ENCODE peak calls at places on chromosome 17, in five cellular contexts. L, K, V, B and U are unnamed samples.

GRCh38 chr17:73410586-73411329 is 99.0 kb upstream of the CDC42EP4 start:
- DNase-seq in B (no peak), K (no peak), L (no peak), V (no peak), U (no peak)

GRCh38 chr17:47844230-47844629 is 3.2 kb upstream of the SCRN2 start:
- DNase-seq in B (peak; percentile 91), V (no peak), L (peak; percentile 31), K (no peak), U (no peak)

GRCh38 chr17:9258115-9259020 is 237.1 kb downstream of the NTN1 start:
- DNase-seq in B (no peak), K (no peak), L (no peak), V (no peak), U (no peak)

GRCh38 chr17:36600936-36601302 is 464 bp upstream of the MRM1 start:
- DNase-seq in B (peak; percentile 50), K (no peak), V (no peak), L (no peak), U (no peak)

GRCh38 chr17:79831367-79832210 is 7.7 kb downstream of the CBX4 start:
- DNase-seq in V (no peak), K (peak; percentile 60), B (peak; percentile 24), L (peak; percentile 38), U (no peak)

GRCh38 chr17:72590882-72591499 is 470.2 kb downstream of the SOX9 start:
- DNase-seq in B (no peak), V (no peak), L (no peak), K (no peak), U (peak; percentile 41)

GRCh38 chr17:71320009-71320796 is 800.6 kb upstream of the SOX9 start:
- DNase-seq in K (no peak), B (no peak), L (no peak), V (no peak), U (no peak)

GRCh38 chr17:50426814-50427787 is 1.1 kb downstream of the ACSF2 start:
- DNase-seq in V (peak; percentile 30), L (peak; percentile 31), B (peak; percentile 40), K (peak; percentile 35), U (peak; percentile 48)

GRCh38 chr17:45863857-45864654 is 19.4 kb downstream of the SPPL2C start:
- DNase-seq in B (no peak), L (no peak), K (no peak), V (no peak), U (no peak)

DNA sequence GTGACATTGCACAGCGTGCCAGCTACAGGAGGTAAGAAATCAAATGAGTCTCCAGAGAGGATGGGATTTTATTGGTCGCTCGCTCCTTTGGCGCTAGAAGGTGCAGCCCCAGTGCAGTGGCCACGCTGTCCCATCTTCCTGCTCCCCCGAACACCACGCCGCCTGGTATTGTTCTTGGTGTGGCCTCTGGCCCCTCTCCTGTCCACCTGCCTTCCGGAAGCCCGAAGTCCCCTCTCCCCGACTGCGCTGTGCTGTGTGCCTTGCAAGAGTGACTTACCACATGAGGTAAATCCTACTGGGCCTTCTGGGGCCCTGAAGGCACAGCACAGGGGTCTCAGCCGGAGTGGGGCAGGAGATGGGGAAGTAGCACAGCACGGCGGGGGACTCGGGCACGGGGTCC is 58.2 kb downstream of the MARCHF10 start:
- DNase-seq in L (no peak), K (no peak), V (no peak), B (no peak), U (no peak)
- TF ChIP-seq CTCF in L (no peak), K (no peak), V (no peak), B (no peak), U (no peak)

DNA sequence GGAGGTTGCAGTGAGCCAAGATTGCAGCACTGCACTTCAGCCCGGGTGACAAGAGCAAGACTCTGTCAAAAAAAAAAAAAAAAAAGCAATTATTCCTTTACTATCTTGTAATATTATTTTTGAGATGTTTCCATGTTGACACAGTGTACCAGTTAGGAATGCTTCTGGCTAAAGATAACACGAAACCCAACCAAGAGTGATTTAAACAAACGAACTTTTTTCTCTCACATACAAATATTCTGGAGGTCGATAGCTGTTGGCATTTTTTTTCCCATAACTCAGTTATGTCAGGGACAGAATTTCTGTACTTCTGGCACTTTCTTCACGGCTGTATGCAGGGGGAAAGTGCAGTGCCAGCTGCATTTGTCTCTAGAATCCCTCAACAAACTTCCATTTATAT is 9.9 kb upstream of the PPM1D start:
- DNase-seq in K (no peak), B (no peak), V (no peak), L (no peak), U (no peak)
- H3K4me3 ChIP-seq in K (no peak overlapping the region), B (no peak overlapping the region), V (no peak overlapping the region), L (no peak overlapping the region), U (no peak overlapping the region)

GRCh38 chr17:62856594-62856993 is 48.5 kb upstream of the MARCHF10 start:
- DNase-seq in V (no peak), K (no peak), B (no peak), L (no peak), U (no peak)
- TF ChIP-seq CTCF in V (no peak), K (no peak), B (no peak), L (no peak), U (no peak)

GRCh38 chr17:67246648-67247415 is 1.8 kb upstream of the HELZ start:
- DNase-seq in B (peak; percentile 59), V (no peak), K (no peak), L (peak; percentile 42), U (peak; percentile 99)
- H3K4me3 ChIP-seq in B (peak overlapping the region; percentile 90), V (peak overlapping the region; percentile 82), K (no peak overlapping the region), L (peak overlapping the region; percentile 81), U (peak overlapping the region; percentile 86)

DNA sequence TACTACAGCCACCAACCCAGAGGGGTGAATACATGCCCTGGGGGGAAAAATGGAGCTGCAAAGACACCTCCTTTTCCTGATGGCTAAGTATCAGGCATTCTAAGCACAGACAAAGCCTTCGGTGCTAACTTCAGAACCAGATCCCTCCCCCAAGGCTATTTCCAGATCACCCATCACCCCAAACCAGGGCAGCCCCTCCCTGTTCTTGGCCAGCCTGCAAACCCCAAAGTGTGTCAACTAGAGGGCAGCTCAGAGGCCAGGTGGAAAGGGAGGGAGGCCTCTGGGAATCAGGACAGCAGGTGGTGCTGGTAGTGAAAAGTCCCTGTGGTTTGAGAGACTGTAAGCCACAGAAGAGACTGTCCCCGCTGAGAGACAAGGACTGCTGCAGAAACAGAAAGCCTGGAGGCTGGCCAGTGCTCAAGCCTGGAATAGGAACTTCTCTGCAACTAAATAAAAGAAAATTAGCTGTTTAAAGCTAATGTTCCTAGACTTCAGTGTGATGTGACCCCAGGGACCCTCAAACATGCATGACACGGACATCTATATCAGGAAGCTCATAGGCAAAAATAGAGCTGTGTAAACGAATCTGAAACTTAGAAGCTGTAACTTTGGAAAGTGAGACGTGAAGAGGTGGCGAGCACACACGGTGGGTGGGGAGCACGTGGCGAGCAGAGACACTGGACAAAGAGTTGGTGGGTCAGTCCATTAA is 9.1 kb downstream of the TUBG1 start:
- DNase-seq in V (no peak), B (peak; percentile 26), L (no peak), K (peak; percentile 19), U (peak; percentile 44)
- TF ChIP-seq CTCF in V (no peak), B (peak; percentile 27), L (no peak), K (no peak), U (peak; percentile 38)

GRCh38 chr17:76492989-76493501 is 8.2 kb downstream of the RHBDF2 start:
- DNase-seq in L (peak; percentile 87), K (peak; percentile 91), B (peak; percentile 92), V (peak; percentile 77), U (peak; percentile 71)
- H3K4me3 ChIP-seq in L (peak overlapping the region; percentile 18), K (no peak overlapping the region), B (peak overlapping the region; percentile 43), V (peak overlapping the region; percentile 9), U (no peak overlapping the region)

DNA sequence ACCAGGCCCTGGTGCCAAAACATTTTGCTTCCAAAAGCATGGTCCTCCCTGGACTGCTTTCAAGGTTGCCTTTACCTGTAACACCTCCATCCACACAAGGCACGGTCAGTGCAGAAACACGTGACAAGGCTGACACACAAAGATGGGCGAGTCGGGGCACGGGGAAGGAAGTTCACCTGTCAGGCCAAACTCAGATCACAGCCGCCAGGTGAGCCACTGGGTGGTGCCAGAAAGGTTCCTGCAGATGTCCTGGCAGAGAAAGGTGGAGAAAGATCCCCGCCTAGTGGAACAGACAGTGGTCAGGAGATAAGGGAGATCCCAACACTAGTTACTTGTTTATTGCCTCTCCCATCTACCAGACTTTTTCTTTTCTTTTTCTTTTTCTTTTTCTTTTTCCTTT is 155.3 kb downstream of the AIPL1 start:
- DNase-seq in B (no peak), V (no peak), L (no peak), K (no peak), U (peak; percentile 77)
- TF ChIP-seq CTCF in B (no peak), V (no peak), L (no peak), K (no peak), U (peak; percentile 56)

DNA sequence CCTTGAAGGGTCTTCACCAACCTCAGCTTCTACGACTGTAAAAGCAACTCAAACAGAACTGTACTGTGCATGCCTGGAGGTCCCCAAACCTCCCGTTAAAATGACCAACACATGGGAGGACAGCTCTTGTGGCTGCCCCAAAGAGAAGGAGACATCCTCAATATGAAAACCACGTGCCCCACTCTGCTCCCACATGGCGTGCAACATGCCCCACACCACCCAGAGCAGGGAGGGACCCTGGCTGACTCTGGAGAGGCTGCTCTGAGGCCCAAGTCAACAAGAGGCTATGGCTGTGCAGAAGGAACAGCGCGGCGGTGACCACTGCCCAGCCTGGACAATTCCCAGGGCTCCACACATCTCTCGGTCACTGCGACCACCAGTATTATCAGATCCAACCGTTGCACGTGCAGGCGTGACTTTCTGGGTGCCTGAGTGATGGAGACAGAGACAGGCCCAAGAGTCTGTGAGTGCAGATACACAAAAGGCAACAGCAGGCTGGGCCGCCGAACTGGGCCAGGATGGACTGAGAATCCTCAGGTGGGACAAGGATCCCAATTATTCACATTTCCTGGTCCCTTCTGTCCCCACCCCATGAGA is 1.4 kb downstream of the PLD6 start:
- DNase-seq in B (no peak), L (no peak), K (no peak), V (no peak), U (no peak)
- H3K4me3 ChIP-seq in B (peak overlapping the region; percentile 57), L (peak overlapping the region; percentile 53), K (peak overlapping the region; percentile 61), V (peak overlapping the region; percentile 61), U (peak overlapping the region; percentile 62)

GRCh38 chr17:39261286-39261685 is 35.5 kb upstream of the STAC2 start:
- DNase-seq in V (no peak), K (no peak), B (no peak), L (no peak), U (no peak)
- TF ChIP-seq CTCF in V (peak; percentile 10), K (no peak), B (peak; percentile 20), L (peak; percentile 24), U (no peak)